ENCODE peak calls at places on chromosomes 2 and 18, in seven cellular contexts. P is cardiac muscle cell; F is cardiac fibroblast; L is GM12878; O is CD8-positive, alpha-beta memory T cell; A is fibroblast of the aortic adventitia; D is right lobe of liver. Z is an unnamed sample.
A peak's percentile ranks its signal among the peaks of the same experiment; 100 is the strongest.

GRCh38 chr2:74501335-74502071 is 2.1 kb upstream of the LBX2 start:
- DNase-seq in O (no peak), F (no peak), L (no peak), P (no peak), A (no peak), D (no peak), Z (no peak)

GRCh38 chr2:69225933-69226332 is 161.1 kb downstream of the GFPT1 start:
- DNase-seq in D (no peak), F (no peak), O (no peak), P (peak; percentile 35), A (peak; percentile 39), L (no peak), Z (no peak)

GRCh38 chr2:226658555-226658954 is 141.1 kb downstream of the IRS1 start:
- DNase-seq in F (no peak), A (peak; percentile 69), O (no peak), L (no peak), P (no peak), D (no peak), Z (no peak)

GRCh38 chr18:3434685-3435084 is 15.3 kb upstream of the TGIF1 start:
- DNase-seq in D (no peak), L (no peak), O (no peak), P (no peak), A (no peak), F (no peak), Z (no peak)

GRCh38 chr2:38375711-38376345 is 1.2 kb downstream of the ATL2 start:
- DNase-seq in D (peak; percentile 68), L (no peak), A (peak; percentile 58), P (peak; percentile 43), O (no peak), F (peak; percentile 46), Z (no peak)

GRCh38 chr18:45621068-45621511 is 5.8 kb downstream of the SLC14A2 start:
- DNase-seq in A (peak; percentile 62), P (peak; percentile 54), L (no peak), F (peak; percentile 58), D (no peak), O (peak; percentile 27), Z (no peak)

GRCh38 chr2:174959787-174960186 is 45.4 kb downstream of the CHN1 start:
- DNase-seq in L (no peak), O (no peak), D (no peak), P (no peak), F (peak; percentile 7), A (no peak), Z (no peak)

GRCh38 chr2:173300458-173300857 is 54.2 kb upstream of the CDCA7 start:
- DNase-seq in P (no peak), L (no peak), D (no peak), A (no peak), O (no peak), F (no peak), Z (no peak)

DNA sequence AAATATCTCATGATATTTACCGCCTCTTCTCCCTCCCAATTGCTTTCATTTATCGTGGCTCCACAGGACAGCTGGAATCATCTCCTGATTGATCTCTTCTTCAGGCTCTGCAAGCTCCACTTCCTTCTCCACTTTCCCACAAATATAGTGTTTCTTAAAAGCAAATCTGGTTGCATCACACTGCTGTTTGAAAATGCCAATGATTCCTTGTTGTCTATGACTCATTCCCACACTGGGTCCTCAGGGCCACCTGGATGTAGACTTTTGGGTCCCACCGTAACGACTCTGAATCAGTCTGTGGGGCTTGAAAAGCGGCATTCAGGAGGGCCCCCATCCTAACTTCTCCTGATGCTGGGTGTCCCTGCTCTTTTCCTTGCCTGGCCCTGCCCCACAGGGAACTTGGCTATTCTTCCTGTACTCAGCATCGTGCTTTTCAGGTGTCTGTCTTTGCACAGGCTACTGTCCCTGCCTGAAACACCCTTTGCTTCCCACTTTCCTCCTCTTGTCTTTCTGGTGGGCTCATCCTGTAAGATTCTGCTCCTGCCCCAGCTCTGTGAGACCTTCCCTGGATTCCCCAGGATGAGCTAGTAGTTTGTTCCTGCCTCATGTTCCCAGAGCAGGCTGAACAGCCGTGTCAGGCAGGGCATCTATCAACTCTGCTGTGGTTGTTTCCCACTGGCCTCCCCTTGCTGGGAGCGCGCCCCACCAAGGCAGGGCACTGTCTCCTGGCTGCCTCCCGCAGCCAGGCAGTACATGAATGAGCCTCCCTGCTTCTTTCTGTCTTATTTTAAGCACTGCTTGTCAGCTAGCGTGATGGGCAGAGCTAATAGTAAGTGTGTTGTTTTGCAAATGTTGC is 111.9 kb downstream of the KCTD1 start:
- DNase-seq in F (peak; percentile 73), L (no peak), A (peak; percentile 75), O (no peak), P (peak; percentile 80), D (no peak), Z (no peak)
- H3K4me3 ChIP-seq in F (no peak overlapping the region), L (no peak overlapping the region), A (no peak overlapping the region), O (no peak overlapping the region), P (no peak overlapping the region), D (no peak overlapping the region), Z (no peak overlapping the region)

GRCh38 chr2:36373149-36373880 is 17.7 kb downstream of the CRIM1 start:
- DNase-seq in F (peak; percentile 87), D (no peak), P (peak; percentile 86), L (no peak), A (peak; percentile 90), O (no peak), Z (no peak)

GRCh38 chr2:36374586-36374985 is 19.0 kb downstream of the CRIM1 start:
- DNase-seq in F (no peak), P (no peak), O (no peak), A (no peak), D (no peak), L (no peak), Z (no peak)

GRCh38 chr2:36376992-36377738 is 21.6 kb downstream of the CRIM1 start:
- DNase-seq in F (no peak), A (no peak), L (no peak), P (no peak), D (no peak), O (no peak), Z (no peak)

GRCh38 chr2:36379710-36380448 is 24.3 kb downstream of the CRIM1 start:
- DNase-seq in L (no peak), D (no peak), F (no peak), A (no peak), P (no peak), O (no peak), Z (no peak)

DNA sequence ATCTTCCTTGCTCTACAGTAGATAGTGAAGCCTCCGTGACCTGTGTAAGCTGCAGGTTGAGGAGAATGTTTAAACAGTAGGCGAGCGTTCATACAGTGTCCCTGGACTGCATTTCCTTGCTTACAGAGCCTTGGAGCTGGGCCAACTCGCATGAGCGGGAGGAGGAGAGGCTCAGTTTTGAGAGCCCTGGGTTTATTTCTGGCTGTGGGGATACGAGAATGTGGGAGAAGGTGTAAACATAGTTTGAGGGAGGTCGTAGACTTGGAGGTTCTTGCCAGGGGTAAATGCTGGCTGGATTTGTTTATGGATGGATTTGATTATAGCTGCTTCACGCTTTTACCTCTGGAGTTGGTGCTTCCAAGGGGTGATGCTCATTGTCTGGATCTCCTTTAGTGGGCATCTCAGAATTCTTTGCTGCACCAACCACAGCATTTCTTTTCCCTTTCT is 20.8 kb downstream of the CRIM1 start:
- DNase-seq in F (peak; percentile 68), A (no peak), D (peak; percentile 63), P (peak; percentile 71), L (no peak), O (no peak), Z (no peak)
- H3K4me3 ChIP-seq in F (no peak overlapping the region), A (no peak overlapping the region), D (no peak overlapping the region), P (no peak overlapping the region), L (no peak overlapping the region), O (no peak overlapping the region), Z (no peak overlapping the region)

DNA sequence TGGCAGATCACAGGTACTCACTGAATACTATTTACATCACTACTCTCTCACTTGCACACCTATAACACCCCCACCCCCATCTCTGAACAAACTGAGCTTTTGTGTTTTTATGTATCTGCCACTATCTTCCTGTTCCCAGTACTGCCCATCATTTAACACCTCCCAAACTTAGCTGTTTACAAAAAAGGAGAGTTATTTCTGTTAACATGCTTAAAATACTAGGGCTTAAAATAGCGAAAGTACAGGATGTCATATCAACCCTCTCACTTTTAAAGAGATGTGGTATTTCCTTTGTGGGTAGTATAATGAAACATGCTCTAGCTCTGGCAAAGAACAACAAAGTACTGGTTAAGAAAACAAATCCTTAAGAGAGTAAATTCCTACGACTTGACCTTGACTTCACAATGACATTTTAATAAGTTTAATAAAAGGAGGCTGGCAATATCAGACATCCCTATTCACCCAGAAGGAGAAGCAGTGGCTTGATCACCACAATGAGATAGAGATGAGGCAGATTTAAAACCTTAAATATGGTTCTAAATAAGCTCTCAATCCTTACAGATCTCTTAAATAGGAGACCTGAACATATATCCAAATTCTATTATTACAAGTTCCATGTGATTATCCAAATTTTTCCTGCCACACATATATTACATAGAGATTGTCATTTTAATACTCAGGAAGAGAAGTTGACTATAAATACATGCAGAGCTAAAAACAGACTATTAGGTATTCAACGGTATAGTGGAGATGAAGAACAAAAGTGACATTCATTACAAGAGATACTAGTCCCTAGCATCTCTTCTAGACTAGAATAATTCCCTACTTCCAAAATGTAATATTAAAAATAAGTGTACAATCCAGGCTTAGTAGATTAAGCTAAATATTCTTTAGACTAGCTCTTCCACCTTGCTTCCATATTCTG is 36.9 kb downstream of the TRAK2 start:
- DNase-seq in P (peak; percentile 73), F (peak; percentile 79), L (peak; percentile 38), D (no peak), O (peak; percentile 43), A (peak; percentile 63), Z (peak; percentile 22)
- H3K4me3 ChIP-seq in P (no peak overlapping the region), F (no peak overlapping the region), L (peak overlapping the region; percentile 0), D (no peak overlapping the region), O (peak overlapping the region; percentile 29), A (no peak overlapping the region), Z (no peak overlapping the region)

GRCh38 chr2:152924722-152925121 is 206.3 kb downstream of the ARL6IP6 start:
- DNase-seq in P (no peak), A (no peak), L (no peak), D (peak; percentile 59), O (no peak), F (no peak), Z (no peak)

GRCh38 chr2:152920846-152921245 is 202.4 kb downstream of the ARL6IP6 start:
- DNase-seq in A (no peak), F (no peak), O (no peak), P (no peak), L (no peak), D (no peak), Z (no peak)

GRCh38 chr2:152929628-152930027 is 211.2 kb downstream of the ARL6IP6 start:
- DNase-seq in L (no peak), F (no peak), O (no peak), D (no peak), P (no peak), A (no peak), Z (no peak)

GRCh38 chr2:152924219-152924618 is 205.8 kb downstream of the ARL6IP6 start:
- DNase-seq in O (no peak), P (no peak), D (no peak), L (no peak), A (no peak), F (no peak), Z (no peak)

GRCh38 chr2:152925540-152926448 is 207.4 kb downstream of the ARL6IP6 start:
- DNase-seq in O (no peak), L (peak; percentile 11), A (peak; percentile 37), P (peak; percentile 62), F (peak; percentile 54), D (peak; percentile 61), Z (peak; percentile 30)
- H3K4me3 ChIP-seq in O (no peak overlapping the region), L (no peak overlapping the region), A (no peak overlapping the region), P (no peak overlapping the region), F (no peak overlapping the region), D (no peak overlapping the region), Z (no peak overlapping the region)

DNA sequence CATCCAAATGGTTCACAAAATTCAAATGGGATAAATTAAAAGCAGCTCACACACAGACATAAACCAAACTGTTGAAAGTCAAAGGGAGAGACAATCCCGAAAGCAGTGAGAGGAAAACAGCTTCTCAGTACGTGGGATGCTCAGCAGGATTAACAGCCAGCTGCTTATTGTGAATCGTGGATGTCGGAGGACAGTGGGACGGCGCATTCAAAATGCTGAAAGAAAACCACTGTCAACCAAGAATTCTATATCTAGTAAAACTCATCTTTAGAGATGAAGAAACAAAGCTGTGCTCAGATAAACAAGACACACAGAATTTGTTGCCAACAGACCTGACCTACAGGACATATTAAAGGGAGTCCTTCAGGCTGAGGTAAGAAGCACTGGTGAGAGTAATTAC is 102.9 kb downstream of the NFATC1 start:
- DNase-seq in P (no peak), A (no peak), O (no peak), D (no peak), L (no peak), F (no peak), Z (no peak)
- H3K4me3 ChIP-seq in P (no peak overlapping the region), A (no peak overlapping the region), O (no peak overlapping the region), D (no peak overlapping the region), L (no peak overlapping the region), F (no peak overlapping the region), Z (no peak overlapping the region)

Z was measured in GM12864.